ENCODE peak calls at places on chromosomes 12 and 14, in seven cellular contexts. O, Z, E, Y, V, L and I are unnamed samples.

GRCh38 chr12:51579321-51579850 is 11.6 kb upstream of the SCN8A start:
- DNase-seq in O (no peak), Z (no peak), E (no peak), Y (no peak), V (no peak), L (no peak), I (no peak)

GRCh38 chr14:94827711-94828505 is 58.0 kb upstream of the GSC start:
- DNase-seq in O (no peak), Z (no peak), E (no peak), Y (peak), V (peak), L (no peak), I (no peak)

GRCh38 chr12:123989753-123990152 is 16.7 kb downstream of the ZNF664 start:
- DNase-seq in O (no peak), Z (no peak), E (no peak), Y (no peak), V (no peak), L (peak), I (no peak)

GRCh38 chr14:72747652-72748051 is 146.2 kb downstream of the DPF3 start:
- DNase-seq in O (no peak), Z (no peak), E (no peak), Y (no peak), V (no peak), L (no peak), I (no peak)

GRCh38 chr12:124402281-124403066 is 107.6 kb downstream of the RFLNA start:
- DNase-seq in O (no peak), Z (no peak), E (no peak), Y (no peak), V (no peak), L (no peak), I (no peak)

GRCh38 chr12:130709151-130710000 is 6.7 kb downstream of the RIMBP2 start:
- DNase-seq in O (no peak), Z (no peak), E (peak), Y (no peak), V (no peak), L (no peak), I (no peak)

GRCh38 chr12:93785262-93786010 is 108.3 kb downstream of the CRADD start:
- DNase-seq in O (no peak), Z (peak), E (no peak), Y (no peak), V (peak), L (peak), I (no peak)

GRCh38 chr14:69268223-69268622 is 8.3 kb downstream of the GALNT16 start:
- DNase-seq in O (no peak), Z (no peak), E (no peak), Y (no peak), V (no peak), L (no peak), I (no peak)

GRCh38 chr14:79516009-79516408 is 695.3 kb downstream of the DIO2 start:
- DNase-seq in O (no peak), Z (no peak), E (no peak), Y (no peak), V (no peak), L (no peak), I (no peak)

GRCh38 chr12:85468356-85469157 is 188.5 kb downstream of the ALX1 start:
- DNase-seq in O (peak), Z (peak), E (peak), Y (no peak), V (peak), L (peak), I (peak)

GRCh38 chr12:14993537-14994266 is 20.9 kb downstream of the PDE6H start:
- DNase-seq in O (no peak), Z (no peak), E (no peak), Y (no peak), V (no peak), L (no peak), I (peak)

GRCh38 chr12:51357374-51358047 is 11.0 kb upstream of the CELA1 start:
- DNase-seq in O (no peak), Z (no peak), E (no peak), Y (no peak), V (no peak), L (no peak), I (peak)

GRCh38 chr12:87283111-87283510 is 746.1 kb downstream of the C12orf50 start:
- DNase-seq in O (no peak), Z (no peak), E (no peak), Y (no peak), V (no peak), L (no peak), I (no peak)

GRCh38 chr14:47438650-47439140 is 236.7 kb downstream of the MDGA2 start:
- DNase-seq in O (no peak), Z (peak), E (no peak), Y (no peak), V (no peak), L (no peak), I (no peak)

GRCh38 chr12:71164877-71165197 is 7.0 kb upstream of the TSPAN8 start:
- DNase-seq in O (no peak), Z (no peak), E (no peak), Y (no peak), V (no peak), L (no peak), I (no peak)

GRCh38 chr14:65101631-65102440 is 481 bp downstream of the MAX start:
- DNase-seq in O (no peak), Z (no peak), E (peak), Y (peak), V (no peak), L (peak), I (peak)

GRCh38 chr12:120944645-120945217 is 33.6 kb upstream of the HNF1A start:
- DNase-seq in O (no peak), Z (peak), E (peak), Y (peak), V (peak), L (peak), I (peak)

GRCh38 chr12:125069616-125070015 is 4.4 kb downstream of the AACS start:
- DNase-seq in O (no peak), Z (no peak), E (no peak), Y (no peak), V (no peak), L (no peak), I (no peak)

GRCh38 chr12:121326996-121327674 is 25.1 kb downstream of the ANAPC5 start:
- DNase-seq in O (peak), Z (no peak), E (no peak), Y (no peak), V (no peak), L (no peak), I (no peak)

GRCh38 chr12:129885287-129885686 is 18.5 kb downstream of the TMEM132D start:
- DNase-seq in O (no peak), Z (no peak), E (no peak), Y (no peak), V (no peak), L (no peak), I (no peak)

GRCh38 chr12:3122841-3123678 is 45.9 kb downstream of the TSPAN9 start:
- DNase-seq in O (no peak), Z (peak), E (no peak), Y (peak), V (peak), L (no peak), I (no peak)

GRCh38 chr14:69043598-69044267 is 64.6 kb upstream of the ACTN1 start:
- DNase-seq in O (no peak), Z (peak), E (no peak), Y (no peak), V (peak), L (peak), I (no peak)

GRCh38 chr12:116200812-116201211 is 76.7 kb downstream of the MED13L start:
- DNase-seq in O (no peak), Z (no peak), E (no peak), Y (no peak), V (no peak), L (no peak), I (no peak)

GRCh38 chr14:23570806-23571483 is 3.4 kb upstream of the AP1G2 start:
- DNase-seq in O (no peak), Z (no peak), E (no peak), Y (no peak), V (no peak), L (no peak), I (no peak)

GRCh38 chr12:53255993-53256392 is 12.1 kb upstream of the ESPL1 start:
- DNase-seq in O (no peak), Z (no peak), E (no peak), Y (no peak), V (no peak), L (peak), I (peak)
- H3K4me3 ChIP-seq in O (no peak), Z (no peak), E (no peak), Y (no peak), V (no peak), L (no peak), I (no peak)

DNA sequence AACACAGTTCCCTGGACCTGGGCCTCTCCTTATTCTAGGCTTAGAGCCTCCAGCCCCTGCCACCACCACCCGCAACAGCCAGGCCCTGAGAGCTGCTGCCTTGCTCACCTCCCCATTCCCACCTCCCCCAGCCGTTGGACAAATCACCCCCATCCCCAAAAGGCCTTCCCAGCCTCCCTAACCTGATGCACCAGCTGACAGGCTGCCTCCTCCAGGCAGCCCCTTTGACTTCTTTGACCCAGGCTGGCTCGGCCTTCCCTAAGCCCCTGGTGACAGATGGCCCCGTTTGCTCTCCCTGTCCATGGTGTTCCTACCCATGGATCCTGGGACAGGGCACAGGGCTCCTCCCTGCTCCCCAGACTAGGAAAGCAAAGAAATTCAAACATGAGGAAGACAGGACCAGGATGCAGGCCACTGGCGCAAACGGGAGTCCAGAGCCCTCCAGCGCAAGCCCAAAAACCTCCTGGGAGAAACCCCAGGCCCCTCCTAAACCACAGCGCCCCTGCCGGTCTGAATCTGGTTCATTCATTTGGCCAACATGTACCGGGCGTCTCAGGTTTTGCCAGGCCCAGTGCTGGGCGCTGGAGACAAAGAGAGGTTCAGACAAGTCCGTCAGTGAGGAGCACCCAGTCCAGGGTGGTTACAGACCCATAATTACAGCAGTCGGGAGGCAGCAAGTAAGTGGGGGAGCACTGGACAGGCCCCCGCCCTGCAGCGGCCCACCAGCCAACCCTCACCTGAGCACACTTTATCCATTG is 2.4 kb downstream of the AKT1 start:
- DNase-seq in O (no peak), Z (no peak), E (no peak), Y (no peak), V (no peak), L (no peak), I (no peak)
- TF ChIP-seq CTCF in O (no peak), Z (peak), E (no peak), Y (no peak), V (no peak), L (no peak), I (no peak)

DNA sequence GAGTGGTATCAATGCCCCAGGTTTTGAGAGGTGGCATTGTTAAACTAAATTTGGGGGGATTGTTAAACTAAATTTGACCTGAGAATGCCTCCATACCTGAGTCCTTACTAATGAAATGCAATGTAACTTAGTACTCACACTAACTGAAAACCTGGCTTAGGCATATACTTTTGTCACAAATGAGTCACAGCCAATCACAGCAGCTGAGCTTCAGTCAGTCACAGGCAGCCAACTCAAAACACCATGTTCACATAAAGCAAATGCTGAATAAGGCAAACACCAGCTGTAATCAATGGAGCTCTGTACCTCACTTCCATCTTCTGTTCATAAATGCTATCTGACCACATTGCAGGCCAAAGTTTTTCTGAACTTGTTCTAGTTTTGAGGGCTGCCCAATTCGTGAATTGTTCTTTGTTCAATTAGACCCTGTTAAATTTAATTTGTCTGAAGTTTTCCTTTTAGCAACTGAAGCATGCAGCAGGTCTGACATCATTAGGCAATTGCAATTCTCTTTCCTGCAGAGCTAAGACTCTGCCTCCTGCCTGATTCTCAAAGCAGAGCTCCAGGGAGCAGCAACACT is 130.0 kb downstream of the WIF1 start:
- DNase-seq in O (no peak), Z (peak), E (no peak), Y (no peak), V (no peak), L (no peak), I (no peak)
- H3K4me3 ChIP-seq in O (no peak), Z (no peak), E (no peak), Y (no peak), V (no peak), L (no peak), I (no peak)

GRCh38 chr12:43336962-43337555 is 214.9 kb downstream of the ADAMTS20 start:
- DNase-seq in O (no peak), Z (peak), E (no peak), Y (no peak), V (no peak), L (peak), I (peak)
- TF ChIP-seq CTCF in O (peak), Z (peak), E (no peak), Y (peak), V (peak), L (peak), I (peak)